ENCODE peak calls at places on chromosomes 11 and 22, in six cellular contexts. A is H1, F is thyroid gland, J is transverse colon, Q is GM12878, R is HCT116. E is an unnamed sample.

GRCh38 chr11:131389582-131389981 is 19.2 kb downstream of the NTM start:
- DNase-seq in F (no peak), Q (no peak), J (no peak), R (no peak), A (no peak), E (no peak)

GRCh38 chr22:32619614-32620426 is 145.2 kb downstream of the FBXO7 start:
- DNase-seq in R (no peak), A (no peak), J (no peak), Q (no peak), F (peak), E (peak)

GRCh38 chr11:119676461-119677020 is 52.5 kb downstream of the NECTIN1 start:
- DNase-seq in R (no peak), F (no peak), J (no peak), A (no peak), Q (no peak), E (no peak)

GRCh38 chr11:78833237-78833636 is 258.6 kb upstream of the NARS2 start:
- DNase-seq in A (no peak), R (no peak), F (no peak), Q (no peak), J (no peak), E (no peak)

GRCh38 chr11:121517996-121518395 is 65.2 kb upstream of the SORL1-AS1 start:
- DNase-seq in R (no peak), Q (no peak), F (no peak), J (no peak), A (no peak), E (no peak)

GRCh38 chr11:59555601-59556114 is 44.3 kb downstream of the OR4D9 start:
- DNase-seq in R (no peak), Q (no peak), A (no peak), F (no peak), J (no peak), E (peak)

GRCh38 chr22:42178910-42179495 is 48.4 kb upstream of the CYP2D6 start:
- DNase-seq in J (no peak), R (no peak), A (no peak), Q (no peak), F (no peak), E (no peak)

GRCh38 chr22:27405672-27406388 is 395.7 kb downstream of the MN1 start:
- DNase-seq in A (peak), R (peak), J (peak), F (peak), Q (no peak), E (peak)

GRCh38 chr11:2578934-2579280 is 120.9 kb downstream of the KCNQ1OT1 start:
- DNase-seq in R (no peak), Q (no peak), F (peak), J (peak), A (no peak), E (no peak)

GRCh38 chr22:22550789-22551434 is 8.2 kb downstream of the PRAME start:
- DNase-seq in R (no peak), Q (no peak), J (no peak), A (no peak), F (no peak), E (no peak)

GRCh38 chr11:134040386-134041297 is 28.2 kb upstream of the JAM3 start:
- DNase-seq in A (no peak), R (no peak), F (no peak), Q (no peak), J (no peak), E (no peak)

GRCh38 chr11:94128171-94128745 is 383 bp upstream of the PANX1 start:
- DNase-seq in A (no peak), R (no peak), F (no peak), J (peak), Q (no peak), E (peak)

GRCh38 chr11:23957309-23957708 is 539.5 kb upstream of the LUZP2 start:
- DNase-seq in Q (no peak), J (no peak), R (no peak), A (no peak), F (no peak), E (no peak)

GRCh38 chr22:17120281-17120680 is 879 bp downstream of the TMEM121B start:
- DNase-seq in J (peak), R (no peak), A (peak), Q (no peak), F (peak), E (peak)

GRCh38 chr11:2460540-2461252 is 15.9 kb downstream of the KCNQ1 start:
- DNase-seq in R (no peak), F (peak), Q (no peak), J (peak), A (no peak), E (no peak)

GRCh38 chr11:126733685-126734084 is 266.9 kb downstream of the KIRREL3 start:
- DNase-seq in A (no peak), R (no peak), J (no peak), Q (no peak), F (no peak), E (no peak)

GRCh38 chr22:27903805-27904473 is 15.1 kb downstream of the PITPNB start:
- DNase-seq in J (no peak), Q (peak), R (no peak), F (no peak), A (no peak), E (peak)

GRCh38 chr22:19870153-19871022 is 15.7 kb upstream of the GNB1L start:
- DNase-seq in R (no peak), A (no peak), F (peak), J (no peak), Q (no peak), E (no peak)

GRCh38 chr11:134313379-134313778 is 18.4 kb upstream of the GLB1L2 start:
- DNase-seq in Q (no peak), J (no peak), F (no peak), R (no peak), A (no peak), E (no peak)

GRCh38 chr11:43578346-43579170 is 102.0 kb upstream of the HSD17B12 start:
- DNase-seq in A (no peak), Q (no peak), F (no peak), J (no peak), R (no peak), E (no peak)

GRCh38 chr11:88535266-88535665 is 197.7 kb upstream of the CTSC start:
- DNase-seq in A (no peak), Q (no peak), J (no peak), F (no peak), R (no peak), E (no peak)

GRCh38 chr11:19670030-19670761 is 42.4 kb upstream of the NAV2 start:
- DNase-seq in F (peak), Q (no peak), J (no peak), R (peak), A (no peak), E (no peak)

GRCh38 chr11:121070951-121071350 is 30.1 kb upstream of the TECTA start:
- DNase-seq in Q (no peak), F (no peak), J (no peak), A (no peak), R (no peak), E (no peak)

GRCh38 chr22:23684051-23684450 is 6.8 kb upstream of the RGL4 start:
- DNase-seq in R (no peak), A (no peak), J (no peak), Q (no peak), F (no peak), E (peak)

GRCh38 chr22:49212002-49212401 is 615.7 kb downstream of the BRD1 start:
- DNase-seq in Q (no peak), F (no peak), J (no peak), A (no peak), R (no peak), E (no peak)

GRCh38 chr11:88383446-88383845 is 45.9 kb upstream of the CTSC start:
- DNase-seq in A (no peak), Q (no peak), R (no peak), J (no peak), F (no peak), E (no peak)

GRCh38 chr11:20719821-20720220 is 50.4 kb downstream of the NELL1 start:
- DNase-seq in J (no peak), Q (no peak), F (no peak), A (no peak), R (no peak), E (no peak)

GRCh38 chr11:22690891-22691290 is 24.5 kb downstream of the GAS2 start:
- DNase-seq in Q (no peak), F (no peak), A (no peak), J (no peak), R (no peak), E (no peak)

GRCh38 chr11:9753031-9753430 is 89.2 kb downstream of the SWAP70 start:
- DNase-seq in R (no peak), J (no peak), Q (no peak), A (no peak), F (no peak), E (no peak)

GRCh38 chr11:66069715-66070603 is at the start of gene PACS1:
- DNase-seq in Q (no peak), F (peak), A (peak), J (peak), R (no peak), E (peak)

GRCh38 chr22:40982482-40983385 is 31.6 kb downstream of the RBX1 start:
- DNase-seq in R (no peak), Q (no peak), J (no peak), F (no peak), A (no peak), E (no peak)

GRCh38 chr11:1010006-1010405 is 26.5 kb downstream of the MUC6 start:
- DNase-seq in J (no peak), A (no peak), F (no peak), Q (no peak), R (no peak), E (no peak)

GRCh38 chr11:1009371-1009770 is 27.1 kb downstream of the MUC6 start:
- DNase-seq in F (no peak), R (no peak), A (no peak), J (no peak), Q (no peak), E (no peak)

GRCh38 chr11:1011320-1011698 is 25.2 kb downstream of the MUC6 start:
- DNase-seq in Q (no peak), A (no peak), J (no peak), R (no peak), F (no peak), E (no peak)

GRCh38 chr11:1012291-1012690 is 24.2 kb downstream of the MUC6 start:
- DNase-seq in F (no peak), R (no peak), Q (no peak), J (no peak), A (no peak), E (no peak)

DNA sequence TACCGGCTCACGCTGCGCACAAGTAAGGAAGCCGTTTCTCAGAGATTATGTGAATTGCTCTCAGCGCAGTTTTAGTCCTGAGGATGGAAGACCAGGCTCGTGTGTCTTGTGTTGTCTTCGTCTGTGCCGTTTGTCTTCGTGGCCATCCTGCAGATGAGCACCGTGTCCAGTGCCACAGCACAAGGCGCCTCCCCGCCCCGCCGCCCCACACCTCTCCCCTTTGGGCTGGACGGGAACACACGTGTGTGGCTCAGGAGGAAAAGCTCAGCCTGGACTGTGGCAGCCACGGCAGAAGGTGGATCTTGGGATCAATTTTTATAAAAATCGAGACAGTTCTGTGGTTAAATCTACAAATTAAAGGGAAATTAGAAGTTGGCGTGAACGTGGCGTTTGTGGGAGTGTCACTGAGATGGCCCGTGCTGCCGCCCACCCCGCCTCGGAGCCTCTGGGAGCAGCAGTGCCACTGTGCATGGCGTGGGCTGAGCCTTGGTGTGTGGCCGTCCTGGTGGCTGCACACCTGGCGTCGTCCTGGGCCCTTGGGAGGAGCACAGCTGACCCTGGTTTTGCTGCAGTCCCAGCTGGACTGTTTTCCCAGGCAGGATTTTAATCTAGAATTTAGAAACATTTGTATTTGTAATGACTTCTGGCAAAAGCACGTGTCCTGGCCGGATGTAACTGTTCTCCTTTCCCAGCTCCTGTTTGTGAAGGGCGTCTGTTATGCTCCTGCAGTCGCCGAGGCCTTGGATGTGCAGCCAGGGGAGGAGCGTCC is 25.8 kb downstream of the MUC6 start:
- DNase-seq in A (no peak), R (no peak), F (no peak), Q (no peak), J (no peak), E (no peak)
- TF ChIP-seq POLR2A in A (no peak), R (no peak), F (no peak), Q (no peak), J (no peak), E (no peak)

DNA sequence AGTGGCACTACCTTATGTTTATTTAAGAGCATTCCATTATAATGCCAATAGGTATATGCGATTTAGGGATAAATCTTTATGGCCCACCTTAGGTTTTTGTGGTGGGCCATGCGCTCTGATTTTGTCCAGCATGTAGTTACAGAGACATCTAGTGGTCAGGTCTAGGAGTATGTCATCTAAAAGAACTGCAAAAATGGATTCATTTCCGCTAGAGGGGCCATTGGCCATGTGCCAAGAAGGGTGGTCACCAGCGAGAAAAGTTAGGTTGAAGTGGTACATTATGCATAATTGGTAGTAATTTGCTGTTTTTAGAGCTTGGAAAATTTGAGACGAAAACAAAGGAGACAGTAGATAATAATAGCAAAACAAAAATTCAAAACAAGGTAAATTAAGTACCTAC is 27.7 kb downstream of the LRRC4C start:
- DNase-seq in F (peak), Q (no peak), R (no peak), A (no peak), J (no peak), E (peak)
- TF ChIP-seq POLR2A in F (no peak), Q (no peak), R (no peak), A (no peak), J (no peak), E (no peak)

DNA sequence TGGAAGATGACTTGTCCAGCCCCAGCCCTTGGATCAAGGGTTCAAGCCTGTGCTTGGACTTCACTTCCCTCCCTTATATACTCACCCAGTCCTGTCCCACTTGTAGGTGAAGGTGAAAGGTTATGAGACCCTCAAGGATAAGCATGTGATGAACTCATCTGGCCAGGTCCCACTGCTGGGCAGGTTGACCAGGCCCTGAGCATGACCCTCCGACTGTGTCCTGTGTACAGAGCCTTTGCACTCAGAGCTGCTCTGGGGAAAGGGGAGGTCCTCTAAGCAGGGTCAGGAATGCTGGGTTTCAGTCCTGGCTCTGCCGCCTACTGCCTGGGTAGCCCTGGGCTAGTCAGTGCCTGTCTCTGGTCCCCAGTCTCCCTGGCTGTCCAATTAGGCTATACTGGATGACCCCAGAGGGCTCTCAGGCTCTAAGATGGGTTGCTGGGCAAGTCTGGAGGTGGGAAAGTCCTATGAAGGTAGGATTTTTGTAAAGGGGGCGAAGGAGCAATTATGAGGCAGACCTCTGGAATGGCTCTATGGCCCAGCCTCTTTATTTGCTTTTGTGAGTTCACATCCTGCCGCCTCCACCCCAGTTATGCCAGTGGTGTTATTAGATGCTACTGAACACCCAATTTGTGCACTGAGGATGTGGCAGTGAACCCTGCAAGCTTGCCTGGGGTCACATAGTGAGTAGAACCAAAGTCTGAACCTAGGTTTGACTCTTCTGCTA is 14.1 kb downstream of the DGAT2 start:
- DNase-seq in F (no peak), J (no peak), R (no peak), Q (no peak), A (no peak), E (no peak)
- TF ChIP-seq POLR2A in F (no peak), J (no peak), R (no peak), Q (no peak), A (no peak), E (no peak)

GRCh38 chr11:77127969-77128691 is at the start of gene MYO7A:
- DNase-seq in F (peak), A (no peak), J (peak), R (no peak), Q (no peak), E (no peak)
- TF ChIP-seq POLR2A in F (peak), A (no peak), J (no peak), R (no peak), Q (no peak), E (no peak)

DNA sequence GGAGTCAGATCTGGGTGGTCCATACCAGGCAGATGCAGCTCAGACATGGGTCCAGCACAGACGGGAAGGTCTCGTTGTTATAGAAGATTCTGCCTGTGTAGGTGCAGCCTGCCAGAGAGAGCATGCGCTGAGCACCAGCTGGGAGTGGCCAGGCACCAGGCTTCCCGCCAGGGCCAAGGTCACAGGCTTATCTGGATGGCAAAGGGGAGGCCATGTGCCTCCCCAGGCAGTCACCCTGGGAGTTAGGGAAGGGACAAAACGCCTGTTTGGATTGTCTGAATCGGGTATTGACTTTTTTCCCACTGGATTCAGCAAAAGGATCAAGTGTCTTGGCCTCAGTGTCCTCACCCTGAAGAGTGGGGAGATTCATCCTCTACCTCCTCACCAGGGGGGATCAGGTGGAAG is 26.5 kb downstream of the PGA5 start:
- DNase-seq in A (no peak), R (no peak), Q (no peak), F (no peak), J (peak), E (peak)
- TF ChIP-seq POLR2A in A (no peak), R (no peak), Q (no peak), F (no peak), J (no peak), E (no peak)

GRCh38 chr11:6818967-6819366 is 19.5 kb upstream of the OR6A2 start:
- DNase-seq in J (no peak), R (no peak), F (no peak), A (no peak), Q (no peak), E (no peak)
- TF ChIP-seq POLR2A in J (no peak), R (no peak), F (no peak), A (no peak), Q (no peak), E (no peak)

E was measured in erythroblast.